ENCODE peak calls at places on chromosome 16, in six cellular contexts. X is A549; F is breast epithelium; V is CD8-positive, alpha-beta memory T cell; P is HL-60; M is RWPE1. G is an unnamed sample.

GRCh38 chr16:30658731-30659506 is 688 bp downstream of the FBRS start:
- DNase-seq in M (peak; percentile 87), P (peak; percentile 95), F (no peak), V (no peak), X (peak; percentile 99), G (peak; percentile 85)

GRCh38 chr16:6884002-6884401 is 448.6 kb upstream of the RBFOX1 start:
- DNase-seq in X (no peak), P (no peak), V (no peak), F (no peak), M (no peak), G (no peak)

GRCh38 chr16:47211218-47211617 is 67.5 kb upstream of the NETO2 start:
- DNase-seq in V (no peak), F (no peak), X (no peak), M (no peak), P (no peak), G (no peak)

GRCh38 chr16:30784215-30784614 is 2.8 kb downstream of the ZNF629 start:
- DNase-seq in M (no peak), P (no peak), X (no peak), F (no peak), V (no peak), G (no peak)

GRCh38 chr16:31695667-31696066 is 168.0 kb downstream of the AHSP start:
- DNase-seq in P (no peak), V (peak; percentile 40), M (no peak), X (no peak), F (no peak), G (no peak)

GRCh38 chr16:80084614-80085013 is 456.2 kb upstream of the DYNLRB2 start:
- DNase-seq in F (peak; percentile 33), M (peak; percentile 26), X (peak; percentile 75), P (no peak), V (no peak), G (no peak)

GRCh38 chr16:78005881-78006280 is 16.5 kb upstream of the CLEC3A start:
- DNase-seq in V (no peak), F (no peak), X (peak; percentile 6), P (no peak), M (no peak), G (no peak)

GRCh38 chr16:12613131-12613991 is 190.3 kb downstream of the CPPED1 start:
- DNase-seq in V (no peak), F (no peak), P (no peak), M (peak; percentile 63), X (peak; percentile 94), G (no peak)

GRCh38 chr16:77213542-77214108 is 14.4 kb downstream of the SYCE1L start:
- DNase-seq in X (peak; percentile 93), M (peak; percentile 91), P (no peak), F (peak; percentile 78), V (no peak), G (no peak)

GRCh38 chr16:25433388-25433787 is 175.7 kb upstream of the ZKSCAN2 start:
- DNase-seq in X (no peak), P (no peak), F (no peak), V (no peak), M (no peak), G (no peak)

GRCh38 chr16:54873081-54873480 is 57.6 kb upstream of the IRX5 start:
- DNase-seq in M (no peak), X (no peak), V (no peak), F (no peak), P (no peak), G (no peak)

GRCh38 chr16:81627024-81627423 is 152.1 kb upstream of the PLCG2 start:
- DNase-seq in X (peak; percentile 52), P (no peak), F (no peak), M (no peak), V (no peak), G (no peak)

GRCh38 chr16:75224281-75224680 is 5.5 kb downstream of the CTRB1 start:
- DNase-seq in V (no peak), P (no peak), M (no peak), X (no peak), F (no peak), G (no peak)

GRCh38 chr16:81061855-81062608 is 15.0 kb downstream of the C16orf46 start:
- DNase-seq in V (no peak), F (no peak), M (no peak), X (no peak), P (no peak), G (no peak)

GRCh38 chr16:5000573-5001001 is 33.1 kb downstream of the NAGPA start:
- DNase-seq in X (no peak), P (no peak), M (no peak), V (no peak), F (no peak), G (no peak)

GRCh38 chr16:67936124-67936875 is at the start of gene PSMB10:
- DNase-seq in P (peak; percentile 63), V (peak; percentile 16), X (no peak), F (no peak), M (peak; percentile 51), G (no peak)

GRCh38 chr16:89829630-89830437 is 1.6 kb downstream of the SPIRE2 start:
- DNase-seq in P (no peak), V (no peak), F (no peak), X (no peak), M (no peak), G (no peak)

GRCh38 chr16:82655720-82656500 is 29.1 kb downstream of the CDH13 start:
- DNase-seq in X (no peak), M (no peak), F (no peak), P (no peak), V (no peak), G (no peak)

GRCh38 chr16:27799866-27800265 is 249.9 kb downstream of the KATNIP start:
- DNase-seq in P (no peak), X (no peak), M (no peak), V (no peak), F (no peak), G (no peak)

GRCh38 chr16:30491744-30492308 is 19.3 kb downstream of the ITGAL start:
- DNase-seq in M (peak; percentile 61), X (peak; percentile 80), P (no peak), V (no peak), F (peak; percentile 67), G (no peak)

GRCh38 chr16:4217246-4218131 is 24.4 kb downstream of the SRL start:
- DNase-seq in X (no peak), P (no peak), V (no peak), M (no peak), F (no peak), G (no peak)

GRCh38 chr16:53058882-53059281 is 4.1 kb downstream of the CHD9 start:
- DNase-seq in F (no peak), M (no peak), V (no peak), P (no peak), X (no peak), G (no peak)

GRCh38 chr16:85400305-85401205 is 212.6 kb upstream of the GSE1 start:
- DNase-seq in M (no peak), P (no peak), X (no peak), F (no peak), V (no peak), G (no peak)

GRCh38 chr16:66970775-66971725 is 10.0 kb downstream of the CES3 start:
- DNase-seq in M (peak; percentile 49), F (no peak), P (no peak), X (peak; percentile 39), V (no peak), G (no peak)

GRCh38 chr16:85396879-85397871 is 215.9 kb upstream of the GSE1 start:
- DNase-seq in F (no peak), M (peak; percentile 67), V (no peak), X (peak; percentile 28), P (no peak), G (no peak)

GRCh38 chr16:59654455-59654854 is 920.3 kb upstream of the GOT2 start:
- DNase-seq in X (no peak), F (no peak), P (no peak), V (no peak), M (no peak), G (no peak)

GRCh38 chr16:88039591-88039990 is 88.4 kb downstream of the BANP start:
- DNase-seq in M (no peak), F (no peak), P (no peak), X (no peak), V (no peak), G (no peak)

GRCh38 chr16:68605746-68606145 is 39.4 kb upstream of the CDH3 start:
- DNase-seq in V (no peak), X (no peak), P (no peak), F (peak; percentile 20), M (peak; percentile 86), G (no peak)

DNA sequence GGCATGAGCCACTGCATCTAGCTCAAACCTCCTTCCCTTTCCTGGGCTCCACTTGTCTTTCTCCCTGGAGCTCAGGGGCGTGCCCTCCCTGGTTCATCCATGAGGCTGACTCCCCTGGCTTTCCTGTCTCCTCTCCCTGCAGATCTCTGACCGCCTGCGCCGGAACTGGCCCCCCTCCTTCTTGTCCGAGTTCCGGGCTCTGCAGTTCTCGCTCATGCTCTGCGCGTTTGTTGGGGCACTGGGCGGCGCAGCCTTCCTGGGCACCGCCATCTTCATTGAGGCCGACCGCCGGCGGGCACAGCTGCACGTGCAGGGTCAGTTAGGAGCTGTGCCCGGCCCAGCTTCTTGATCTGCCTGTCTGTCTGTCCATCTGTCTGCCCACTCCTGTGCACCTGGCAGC is 1.2 kb upstream of the LAT start:
- DNase-seq in M (no peak), P (no peak), V (no peak), X (no peak), F (no peak), G (no peak)
- H3K27ac ChIP-seq in M (no peak overlapping the region), P (no peak overlapping the region), V (no peak overlapping the region), X (peak overlapping the region; percentile 78), F (no peak overlapping the region), G (no peak overlapping the region)

GRCh38 chr16:56281256-56281805 is 90.0 kb downstream of the GNAO1 start:
- DNase-seq in V (no peak), F (no peak), P (no peak), X (no peak), M (peak; percentile 35), G (no peak)
- H3K27ac ChIP-seq in V (no peak overlapping the region), F (no peak overlapping the region), P (no peak overlapping the region), X (no peak overlapping the region), M (no peak overlapping the region), G (no peak overlapping the region)

DNA sequence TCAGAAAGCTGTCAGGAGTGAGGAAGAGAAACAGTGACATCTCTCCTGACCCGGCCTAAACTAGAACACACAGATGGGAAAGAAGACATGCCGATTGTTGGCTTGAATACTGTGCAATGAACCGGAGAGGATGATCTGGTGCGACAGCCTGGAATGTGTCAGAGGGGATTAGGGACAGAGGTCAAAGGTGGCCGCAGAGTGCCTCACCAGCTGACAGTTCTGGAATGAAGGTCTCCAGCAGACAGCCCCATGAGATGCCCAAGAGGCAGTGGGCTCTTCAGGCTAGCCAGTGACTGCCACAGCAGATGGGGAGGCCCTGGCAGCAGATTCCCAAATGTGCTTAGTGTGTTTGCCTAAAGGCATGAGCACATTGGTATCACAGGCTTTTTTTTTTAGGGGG is 623.2 kb downstream of the CDH8 start:
- DNase-seq in F (no peak), P (no peak), M (no peak), V (no peak), X (no peak), G (no peak)
- H3K27ac ChIP-seq in F (no peak overlapping the region), P (no peak overlapping the region), M (no peak overlapping the region), V (no peak overlapping the region), X (no peak overlapping the region), G (no peak overlapping the region)

DNA sequence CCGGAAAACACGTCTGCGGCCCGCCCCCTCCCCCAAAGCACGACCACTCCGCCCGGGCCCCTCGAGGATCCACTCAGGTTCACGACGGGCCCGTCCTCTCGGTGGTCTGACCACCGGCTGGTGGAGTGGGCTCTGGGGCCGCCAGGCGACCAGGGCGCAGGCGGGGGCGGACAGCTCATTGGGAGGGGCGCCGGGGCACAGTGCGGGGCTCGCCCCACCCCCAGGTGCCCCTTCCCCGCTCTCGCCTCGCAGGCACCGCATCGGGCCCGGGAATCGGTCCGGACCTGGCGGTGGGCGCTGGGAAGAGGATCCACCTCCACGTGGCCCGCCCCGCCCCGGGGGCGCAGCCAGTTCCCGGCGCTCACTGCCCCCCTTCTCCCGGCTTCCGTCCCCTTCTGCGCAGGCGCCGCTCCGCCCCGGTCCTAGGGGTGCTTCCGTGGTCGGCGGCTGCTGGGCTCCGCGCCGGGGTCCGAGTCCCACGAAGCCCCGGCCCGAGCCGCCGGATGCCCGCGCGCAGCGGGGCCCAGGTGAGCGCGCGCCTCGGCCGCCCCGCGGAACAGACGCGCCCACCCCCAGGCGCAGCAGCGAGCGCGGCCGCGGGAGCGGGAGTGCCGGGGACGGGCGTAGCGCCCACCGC is at the start of gene MPG:
- DNase-seq in F (peak; percentile 77), M (peak; percentile 93), P (peak; percentile 83), X (peak; percentile 77), V (peak; percentile 80), G (no peak)
- H3K27ac ChIP-seq in F (peak within 1 kb of the TSS; percentile 91), M (peak within 1 kb of the TSS; percentile 91), P (peak within 1 kb of the TSS; percentile 72), X (peak within 1 kb of the TSS; percentile 97), V (peak within 1 kb of the TSS; percentile 65), G (peak within 1 kb of the TSS; percentile 98)

G was measured in thoracic aorta.